ENCODE peak calls at places on chromosomes 4 and X, in five cellular contexts. One of them, this sample, is unnamed.

GRCh38 chr4:150305995-150306394 is 227.8 kb downstream of the DCLK2 start:
- DNase-seq in heart left ventricle: no peak
- DNase-seq in GM23248: peak
- DNase-seq in GM04503: peak
- DNase-seq in NCI-H460: peak
- DNase-seq in this sample: no peak

GRCh38 chr4:26132858-26133257 is 188.0 kb upstream of the RBPJ start:
- DNase-seq in heart left ventricle: no peak
- DNase-seq in GM23248: no peak
- DNase-seq in GM04503: no peak
- DNase-seq in NCI-H460: no peak
- DNase-seq in this sample: no peak

GRCh38 chr4:169361741-169362140 is 91.0 kb upstream of the SH3RF1 start:
- DNase-seq in heart left ventricle: no peak
- DNase-seq in GM23248: no peak
- DNase-seq in GM04503: no peak
- DNase-seq in NCI-H460: no peak
- DNase-seq in this sample: no peak

GRCh38 chr4:25814323-25814722 is 48.5 kb downstream of the SEL1L3 start:
- DNase-seq in heart left ventricle: peak
- DNase-seq in GM23248: peak
- DNase-seq in GM04503: no peak
- DNase-seq in NCI-H460: no peak
- DNase-seq in this sample: peak

GRCh38 chrX:146994163-146994562 is 179.6 kb upstream of the CXorf51A start:
- DNase-seq in heart left ventricle: no peak
- DNase-seq in GM23248: no peak
- DNase-seq in GM04503: no peak
- DNase-seq in NCI-H460: no peak
- DNase-seq in this sample: no peak

GRCh38 chr4:177938226-177938625 is 496.0 kb upstream of the AGA start:
- DNase-seq in heart left ventricle: no peak
- DNase-seq in GM23248: no peak
- DNase-seq in GM04503: no peak
- DNase-seq in NCI-H460: no peak
- DNase-seq in this sample: no peak

GRCh38 chrX:142982679-142983078 is 43.0 kb upstream of the SPANXN4 start:
- DNase-seq in heart left ventricle: no peak
- DNase-seq in GM23248: no peak
- DNase-seq in GM04503: no peak
- DNase-seq in NCI-H460: no peak
- DNase-seq in this sample: no peak

GRCh38 chr4:174256277-174256713 is 27.2 kb downstream of the FBXO8 start:
- DNase-seq in heart left ventricle: no peak
- DNase-seq in GM23248: peak
- DNase-seq in GM04503: no peak
- DNase-seq in NCI-H460: no peak
- DNase-seq in this sample: no peak

GRCh38 chrX:153941331-153942252 is 2.9 kb downstream of the RENBP start:
- DNase-seq in heart left ventricle: no peak
- DNase-seq in GM23248: no peak
- DNase-seq in GM04503: no peak
- DNase-seq in NCI-H460: no peak
- DNase-seq in this sample: no peak

GRCh38 chr4:22473268-22473667 is 42.6 kb downstream of the ADGRA3 start:
- DNase-seq in heart left ventricle: no peak
- DNase-seq in GM23248: peak
- DNase-seq in GM04503: no peak
- DNase-seq in NCI-H460: no peak
- DNase-seq in this sample: no peak

GRCh38 chr4:30721353-30722091 is 1.4 kb downstream of the PCDH7 start:
- DNase-seq in heart left ventricle: peak
- DNase-seq in GM23248: peak
- DNase-seq in GM04503: no peak
- DNase-seq in NCI-H460: no peak
- DNase-seq in this sample: peak